ENCODE peak calls at places on chromosomes 11 and 22, in nine cellular contexts. U is GM23338; R is T-cell; W is Right ventricle myocardium superior; O is heart left ventricle; F is CD4-positive, alpha-beta T cell; E is heart right ventricle; M is body of pancreas; P is right cardiac atrium. T is an unnamed sample.

GRCh38 chr11:44609028-44609782 is 43.7 kb downstream of the CD82 start:
- ATAC-seq in O (no peak), W (no peak), F (peak), U (no peak), E (no peak), M (no peak), P (no peak), R (peak), T (no peak)

GRCh38 chr11:74954199-74954598 is 5.1 kb downstream of the SPCS2 start:
- ATAC-seq in P (no peak), F (no peak), W (no peak), M (no peak), R (no peak), E (no peak), O (no peak), U (no peak), T (no peak)

GRCh38 chr11:111776398-111777093 is 10.4 kb upstream of the PPP2R1B start:
- ATAC-seq in F (no peak), M (no peak), R (no peak), U (no peak), E (no peak), P (no peak), O (no peak), W (no peak), T (no peak)

GRCh38 chr11:6022954-6023353 is 7.6 kb downstream of the OR56A1 start:
- ATAC-seq in R (no peak), P (peak), O (peak), M (peak), W (peak), F (peak), U (peak), E (peak), T (no peak)

GRCh38 chr11:3196161-3197043 is 22.2 kb downstream of the MRGPRG start:
- ATAC-seq in U (peak), P (no peak), O (peak), E (peak), M (no peak), F (no peak), W (peak), R (no peak), T (no peak)

GRCh38 chr11:70699294-70700221 is 301.2 kb downstream of the CTTN start:
- ATAC-seq in R (no peak), F (no peak), W (no peak), E (no peak), O (no peak), M (no peak), P (no peak), U (peak), T (no peak)

GRCh38 chr22:36237462-36238347 is 1.6 kb downstream of the APOL2 start:
- ATAC-seq in R (no peak), P (no peak), W (no peak), O (no peak), U (no peak), M (no peak), F (no peak), E (no peak), T (no peak)

GRCh38 chr11:44977493-44977984 is 26.9 kb upstream of the TP53I11 start:
- ATAC-seq in M (no peak), W (no peak), U (peak), O (no peak), R (peak), E (no peak), F (peak), P (peak), T (no peak)

GRCh38 chr22:50083462-50084081 is 1.7 kb downstream of the MLC1 start:
- ATAC-seq in P (peak), W (no peak), E (no peak), F (no peak), O (no peak), R (no peak), U (no peak), M (no peak), T (no peak)

GRCh38 chr22:32622004-32622761 is 147.6 kb downstream of the FBXO7 start:
- ATAC-seq in O (peak), W (peak), U (peak), F (no peak), P (peak), E (peak), R (no peak), M (peak), T (peak)

GRCh38 chr22:37904572-37905533 is 1.2 kb upstream of the MICALL1 start:
- ATAC-seq in E (peak), F (no peak), U (no peak), R (no peak), P (peak), W (peak), O (peak), M (no peak), T (peak)

GRCh38 chr11:15726221-15726746 is 611.6 kb downstream of the INSC start:
- ATAC-seq in P (no peak), E (no peak), U (no peak), R (no peak), M (no peak), W (no peak), F (no peak), O (no peak), T (no peak)

GRCh38 chr11:30579348-30579747 is 6.8 kb downstream of the MPPED2 start:
- ATAC-seq in M (no peak), F (no peak), E (no peak), U (no peak), O (no peak), W (no peak), P (no peak), R (no peak), T (no peak)

GRCh38 chr11:118238947-118239346 is 13.2 kb downstream of the MPZL3 start:
- ATAC-seq in O (no peak), E (no peak), F (no peak), R (no peak), P (no peak), M (no peak), U (peak), W (no peak), T (no peak)

GRCh38 chr11:65063532-65063931 is 5.2 kb upstream of the NAALADL1 start:
- ATAC-seq in O (no peak), R (no peak), P (no peak), U (no peak), E (no peak), W (no peak), F (no peak), M (no peak), T (no peak)

GRCh38 chr11:119262668-119263351 is 54.1 kb downstream of the MCAM start:
- ATAC-seq in R (peak), U (no peak), P (peak), F (peak), E (peak), O (peak), M (no peak), W (no peak), T (no peak)

GRCh38 chr11:43687120-43687791 is 6.7 kb downstream of the HSD17B12 start:
- ATAC-seq in F (no peak), O (peak), U (peak), P (peak), W (peak), M (no peak), E (peak), R (no peak), T (peak)

GRCh38 chr11:57648791-57649735 is 649 bp downstream of the YPEL4 start:
- ATAC-seq in M (no peak), R (peak), U (peak), O (no peak), W (no peak), P (no peak), E (no peak), F (peak), T (no peak)

GRCh38 chr11:93143186-93143585 is 54.6 kb downstream of the SLC36A4 start:
- ATAC-seq in E (no peak), P (no peak), O (no peak), W (no peak), R (no peak), F (no peak), U (no peak), M (no peak), T (no peak)

GRCh38 chr11:298406-299065 is 790 bp downstream of the IFITM5 start:
- ATAC-seq in R (no peak), P (peak), W (no peak), F (no peak), E (no peak), M (peak), U (peak), O (no peak), T (no peak)

GRCh38 chr11:121931748-121932352 is 184.2 kb downstream of the BLID start:
- ATAC-seq in M (no peak), W (no peak), O (no peak), U (no peak), P (no peak), R (no peak), E (no peak), F (no peak), T (no peak)

T was measured in gastroesophageal sphincter.